ENCODE peak calls at places on chromosome 19, in seven cellular contexts. R, A, K, Y, J, O and G are unnamed samples.

GRCh38 chr19:28582344-28582743 is 630.6 kb downstream of the UQCRFS1 start:
- DNase-seq in R (no peak), A (no peak), K (no peak), Y (no peak), J (no peak), O (no peak), G (no peak)

GRCh38 chr19:55670280-55671053 is 4.6 kb upstream of the EPN1 start:
- DNase-seq in R (no peak), A (no peak), K (no peak), Y (no peak), J (peak; percentile 25), O (no peak), G (peak; percentile 51)

GRCh38 chr19:3420909-3421619 is 54.7 kb downstream of the NFIC start:
- DNase-seq in R (no peak), A (no peak), K (no peak), Y (no peak), J (no peak), O (no peak), G (no peak)

GRCh38 chr19:41991025-41991424 is 3.0 kb downstream of the ATP1A3 start:
- DNase-seq in R (no peak), A (no peak), K (no peak), Y (no peak), J (no peak), O (no peak), G (no peak)

GRCh38 chr19:31349160-31349881 is at the start of gene TSHZ3:
- DNase-seq in R (no peak), A (peak; percentile 85), K (peak; percentile 68), Y (no peak), J (no peak), O (no peak), G (peak; percentile 66)

GRCh38 chr19:18832331-18833140 is 777 bp downstream of the UPF1 start:
- DNase-seq in R (no peak), A (peak; percentile 70), K (no peak), Y (no peak), J (no peak), O (no peak), G (peak; percentile 50)

GRCh38 chr19:43708716-43709115 is 7.2 kb upstream of the IRGC start:
- DNase-seq in R (no peak), A (no peak), K (no peak), Y (no peak), J (no peak), O (no peak), G (no peak)

GRCh38 chr19:12647490-12648071 is 19.0 kb downstream of the MAN2B1 start:
- DNase-seq in R (no peak), A (peak; percentile 88), K (peak; percentile 58), Y (no peak), J (no peak), O (no peak), G (peak; percentile 82)

GRCh38 chr19:8196271-8196908 is 12.8 kb upstream of the CERS4 start:
- DNase-seq in R (no peak), A (no peak), K (no peak), Y (no peak), J (no peak), O (no peak), G (no peak)

GRCh38 chr19:23509686-23510450 is 114.6 kb upstream of the ZNF91 start:
- DNase-seq in R (no peak), A (no peak), K (no peak), Y (no peak), J (no peak), O (no peak), G (no peak)

GRCh38 chr19:29289020-29289419 is 76.1 kb upstream of the UQCRFS1 start:
- DNase-seq in R (no peak), A (no peak), K (no peak), Y (no peak), J (no peak), O (no peak), G (no peak)

GRCh38 chr19:54152878-54153524 is 6.5 kb downstream of the LENG1 start:
- DNase-seq in R (no peak), A (no peak), K (no peak), Y (no peak), J (no peak), O (no peak), G (no peak)

GRCh38 chr19:8526345-8527062 is 12.5 kb upstream of the ZNF414 start:
- DNase-seq in R (peak; percentile 63), A (peak; percentile 97), K (peak; percentile 88), Y (no peak), J (peak; percentile 86), O (peak; percentile 60), G (peak; percentile 94)

GRCh38 chr19:14818588-14818987 is 16.4 kb downstream of the OR7A5 start:
- DNase-seq in R (no peak), A (no peak), K (no peak), Y (no peak), J (no peak), O (no peak), G (no peak)

GRCh38 chr19:18401580-18402112 is 4.2 kb upstream of the LRRC25 start:
- DNase-seq in R (no peak), A (peak; percentile 81), K (no peak), Y (no peak), J (peak; percentile 58), O (no peak), G (no peak)

GRCh38 chr19:13062317-13062716 is 40.3 kb downstream of the LYL1 start:
- DNase-seq in R (no peak), A (no peak), K (no peak), Y (no peak), J (no peak), O (no peak), G (no peak)

GRCh38 chr19:50508850-50509190 is 2.2 kb downstream of the JOSD2 start:
- DNase-seq in R (no peak), A (no peak), K (no peak), Y (no peak), J (no peak), O (no peak), G (no peak)